ENCODE peak calls at places on chromosome 1, in nine cellular contexts. E is NCI-H774, C is suprapubic skin, P is heart left ventricle, F is retinal pigment epithelial cell, U is NAMALWA, Q is heart right ventricle, R is T-helper 17 cell, I is colonic mucosa. B is an unnamed sample.

GRCh38 chr1:54517536-54517935 is 30.5 kb upstream of the ACOT11 start:
- DNase-seq in C (no peak), E (no peak), F (no peak), R (no peak), I (no peak), U (no peak), Q (no peak), P (no peak), B (no peak)

GRCh38 chr1:54291276-54292014 is 91.5 kb downstream of the MRPL37 start:
- DNase-seq in Q (no peak), C (no peak), F (no peak), I (no peak), R (no peak), P (no peak), E (peak), U (no peak), B (no peak)

GRCh38 chr1:110616587-110616986 is 10.4 kb upstream of the KCNA2 start:
- DNase-seq in R (no peak), U (no peak), E (peak), C (peak), P (no peak), Q (no peak), F (no peak), I (no peak), B (no peak)

GRCh38 chr1:25889470-25889869 is 14.0 kb upstream of the PAQR7 start:
- DNase-seq in F (no peak), P (no peak), I (no peak), U (no peak), E (no peak), Q (no peak), C (no peak), R (no peak), B (no peak)

GRCh38 chr1:69569983-69570755 is 2.4 kb downstream of the LRRC7 start:
- DNase-seq in Q (no peak), C (no peak), I (no peak), F (no peak), R (no peak), U (no peak), P (no peak), E (no peak), B (no peak)

GRCh38 chr1:151828931-151829330 is 2.7 kb downstream of the RORC start:
- DNase-seq in F (no peak), C (no peak), R (no peak), E (no peak), U (no peak), Q (peak), I (peak), P (peak), B (no peak)

GRCh38 chr1:152112101-152112884 is 3.0 kb downstream of the TCHH start:
- DNase-seq in F (no peak), Q (no peak), P (no peak), I (peak), E (no peak), U (no peak), C (no peak), R (no peak), B (no peak)

GRCh38 chr1:62285440-62285839 is 33.8 kb downstream of the KANK4 start:
- DNase-seq in F (no peak), R (no peak), C (no peak), Q (no peak), E (no peak), P (no peak), U (no peak), I (peak), B (no peak)

B was measured in activated effector memory CD4-positive, alpha-beta T cell treated with Interleukin-2 at 50 U/mL for 16 hours.